ENCODE peak calls at places on chromosomes 12 and 14, in four cellular contexts. L is fibroblast of mammary gland; Z is GM10248; H is CD8-positive, alpha-beta T cell. M is an unnamed sample.

GRCh38 chr12:87254371-87255030 is 774.7 kb downstream of the C12orf50 start:
- DNase-seq in L (no peak), Z (no peak), H (no peak), M (no peak)

GRCh38 chr14:74261288-74261687 is 22.0 kb downstream of the VSX2 start:
- DNase-seq in L (no peak), Z (no peak), H (no peak), M (no peak)

GRCh38 chr14:91100086-91100485 is 13.8 kb upstream of the DGLUCY start:
- DNase-seq in L (no peak), Z (no peak), H (no peak), M (no peak)

GRCh38 chr12:94875525-94875924 is 128.0 kb downstream of the NDUFA12 start:
- DNase-seq in L (peak), Z (peak), H (no peak), M (peak)

GRCh38 chr14:74510211-74510931 is 16.8 kb downstream of the ISCA2 start:
- DNase-seq in L (peak), Z (no peak), H (no peak), M (peak)

GRCh38 chr14:95227279-95227860 is 70.0 kb upstream of the DICER1 start:
- DNase-seq in L (no peak), Z (no peak), H (no peak), M (peak)

GRCh38 chr14:32762886-32763285 is 175.8 kb upstream of the NPAS3 start:
- DNase-seq in L (peak), Z (no peak), H (no peak), M (peak)

GRCh38 chr14:72033331-72033730 is 101.1 kb downstream of the RGS6 start:
- DNase-seq in L (no peak), Z (no peak), H (no peak), M (no peak)

GRCh38 chr12:126936181-126936851 is 1330.7 kb upstream of the TMEM132C start:
- DNase-seq in L (no peak), Z (no peak), H (no peak), M (no peak)

GRCh38 chr12:50362671-50363070 is 33.7 kb downstream of the FAM186A start:
- DNase-seq in L (no peak), Z (no peak), H (no peak), M (no peak)

GRCh38 chr14:66039495-66039894 is 446.7 kb upstream of the CCDC196 start:
- DNase-seq in L (no peak), Z (no peak), H (no peak), M (no peak)

GRCh38 chr14:23569443-23570151 is 2.0 kb upstream of the AP1G2 start:
- DNase-seq in L (no peak), Z (no peak), H (no peak), M (peak)

GRCh38 chr14:77085538-77085937 is 12.5 kb upstream of the CIPC start:
- DNase-seq in L (no peak), Z (no peak), H (no peak), M (no peak)

GRCh38 chr12:25716842-25717241 is 163.8 kb upstream of the LMNTD1 start:
- DNase-seq in L (peak), Z (no peak), H (no peak), M (no peak)

GRCh38 chr12:42102720-42103119 is 42.0 kb downstream of the GXYLT1 start:
- DNase-seq in L (no peak), Z (no peak), H (no peak), M (no peak)

GRCh38 chr14:105196228-105196960 is 15.3 kb upstream of the NUDT14 start:
- DNase-seq in L (no peak), Z (no peak), H (no peak), M (no peak)

GRCh38 chr12:110957652-110958051 is 37.3 kb upstream of the MYL2 start:
- DNase-seq in L (no peak), Z (no peak), H (no peak), M (no peak)

GRCh38 chr12:91040356-91040755 is 17.5 kb downstream of the KERA start:
- DNase-seq in L (peak), Z (no peak), H (no peak), M (peak)

GRCh38 chr12:29709641-29710040 is 74.1 kb downstream of the TMTC1 start:
- DNase-seq in L (no peak), Z (no peak), H (no peak), M (no peak)

GRCh38 chr12:72271401-72271740 is 799 bp upstream of the TRHDE start:
- DNase-seq in L (no peak), Z (no peak), H (no peak), M (peak)

GRCh38 chr12:47679785-47680184 is 26.0 kb downstream of the RPAP3 start:
- DNase-seq in L (no peak), Z (no peak), H (no peak), M (no peak)

GRCh38 chr14:61559641-61560201 is 135.6 kb upstream of the HIF1A start:
- DNase-seq in L (no peak), Z (no peak), H (no peak), M (no peak)

GRCh38 chr12:16435875-16436554 is 88.6 kb downstream of the MGST1 start:
- DNase-seq in L (no peak), Z (no peak), H (no peak), M (no peak)

GRCh38 chr14:88323520-88324199 is 591 bp upstream of the KCNK10 start:
- DNase-seq in L (peak), Z (peak), H (no peak), M (peak)

GRCh38 chr14:23365353-23366162 is 586 bp upstream of the EFS start:
- DNase-seq in L (no peak), Z (no peak), H (no peak), M (peak)

GRCh38 chr14:37597538-37598084 is 2.2 kb downstream of the TTC6 start:
- DNase-seq in L (peak), Z (no peak), H (no peak), M (peak)

GRCh38 chr12:95182868-95183415 is 34.3 kb downstream of the FGD6 start:
- DNase-seq in L (peak), Z (no peak), H (no peak), M (peak)

GRCh38 chr14:85987292-85987691 is 457.3 kb downstream of the FLRT2 start:
- DNase-seq in L (no peak), Z (no peak), H (no peak), M (no peak)

DNA sequence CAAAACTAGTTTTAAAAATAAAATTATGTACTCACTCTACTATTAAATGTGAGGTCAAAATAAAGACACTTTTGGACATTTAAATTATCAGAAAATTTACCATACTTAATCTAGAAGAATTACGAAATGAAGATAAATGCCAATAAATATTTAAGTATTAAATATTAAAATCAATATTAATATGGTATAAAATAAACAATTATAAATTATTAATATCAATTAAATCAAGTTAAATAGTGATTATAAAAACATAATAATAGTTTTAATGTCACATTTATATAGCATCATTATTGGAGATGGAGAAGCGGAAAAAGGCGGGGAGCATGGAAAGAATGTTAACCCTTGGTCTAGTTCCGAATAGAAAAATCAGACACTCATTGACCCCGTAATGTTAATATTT is 224.3 kb upstream of the MDGA2 start:
- DNase-seq in L (no peak), Z (no peak), H (no peak), M (no peak)
- TF ChIP-seq CTCF in L (no peak), Z (no peak), H (no peak), M (no peak)

GRCh38 chr14:64502476-64503183 is 1.0 kb downstream of the ZBTB25 start:
- DNase-seq in L (peak), Z (no peak), H (peak), M (peak)
- TF ChIP-seq CTCF in L (no peak), Z (peak), H (no peak), M (no peak)

GRCh38 chr12:116955382-116956021 is 44.8 kb downstream of the FBXW8 start:
- DNase-seq in L (peak), Z (no peak), H (peak), M (peak)
- TF ChIP-seq CTCF in L (no peak), Z (peak), H (no peak), M (peak)

DNA sequence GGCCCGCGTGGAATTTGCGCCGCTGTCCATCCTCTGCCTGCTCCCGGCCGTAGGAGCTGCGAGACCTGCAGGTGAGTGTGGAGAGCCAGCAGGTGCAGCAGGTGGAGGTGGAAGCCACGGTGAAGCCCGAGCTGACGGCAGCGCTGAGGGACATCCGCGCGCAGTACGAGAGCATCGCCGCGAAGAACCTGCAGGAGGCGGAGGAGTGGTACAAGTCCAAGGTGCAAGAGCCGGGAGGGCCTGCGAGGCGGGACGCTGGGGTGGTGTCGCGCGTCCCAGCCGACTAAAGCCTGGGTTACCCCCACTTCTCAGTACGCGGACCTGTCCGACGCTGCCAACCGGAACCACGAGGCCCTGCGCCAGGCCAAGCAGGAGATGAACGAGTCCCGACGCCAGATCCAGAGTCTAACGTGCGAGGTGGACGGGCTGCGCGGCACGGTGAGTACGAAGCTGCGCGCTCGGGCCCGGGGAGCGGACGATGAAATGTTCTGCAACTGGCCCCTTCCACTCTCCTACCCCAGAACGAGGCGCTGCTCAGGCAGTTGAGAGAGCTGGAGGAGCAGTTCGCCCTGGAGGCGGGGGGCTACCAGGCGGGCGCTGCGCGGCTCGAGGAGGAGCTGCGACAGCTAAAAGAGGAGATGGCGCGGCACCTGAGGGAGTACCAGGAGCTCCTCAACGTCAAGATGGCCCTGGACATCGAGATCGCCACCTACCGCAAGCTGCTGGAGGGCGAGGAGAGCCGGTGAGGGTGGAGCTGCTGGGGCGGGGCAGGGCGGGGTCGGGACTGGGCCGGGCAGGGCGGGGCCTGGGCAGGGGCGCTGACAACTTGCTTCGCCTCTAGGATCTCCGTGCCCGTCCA is 2.1 kb downstream of the PRPH start:
- DNase-seq in L (no peak), Z (peak), H (peak), M (no peak)
- TF ChIP-seq CTCF in L (no peak), Z (peak), H (peak), M (no peak)

DNA sequence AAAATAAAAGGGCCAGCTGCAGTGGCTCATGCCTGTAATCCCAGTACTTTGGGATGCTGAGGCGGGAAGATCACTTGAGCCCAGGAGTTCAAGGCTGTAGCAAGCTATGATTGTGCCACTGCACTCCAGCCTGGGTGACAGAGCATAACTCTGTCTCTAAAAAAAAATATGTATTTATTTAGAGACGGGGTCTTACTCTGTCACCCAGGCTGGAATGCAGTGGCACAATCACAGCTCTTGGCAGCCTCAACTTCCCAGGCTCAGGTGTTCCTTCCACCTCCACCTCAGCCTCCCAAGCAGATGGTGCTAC is 179.3 kb upstream of the ATF7IP start:
- DNase-seq in L (no peak), Z (no peak), H (no peak), M (no peak)
- TF ChIP-seq CTCF in L (no peak), Z (no peak), H (no peak), M (no peak)

GRCh38 chr12:115096673-115097349 is 412.8 kb upstream of the TBX3 start:
- DNase-seq in L (peak), Z (no peak), H (no peak), M (peak)

GRCh38 chr12:115101518-115101917 is 417.5 kb upstream of the TBX3 start:
- DNase-seq in L (no peak), Z (no peak), H (no peak), M (no peak)

GRCh38 chr12:115094163-115094816 is 410.3 kb upstream of the TBX3 start:
- DNase-seq in L (no peak), Z (no peak), H (no peak), M (no peak)

GRCh38 chr12:115095073-115095748 is 411.2 kb upstream of the TBX3 start:
- DNase-seq in L (no peak), Z (no peak), H (no peak), M (no peak)

GRCh38 chr12:115097406-115097805 is 413.4 kb upstream of the TBX3 start:
- DNase-seq in L (no peak), Z (no peak), H (no peak), M (no peak)
- TF ChIP-seq CTCF in L (no peak), Z (no peak), H (no peak), M (no peak)

DNA sequence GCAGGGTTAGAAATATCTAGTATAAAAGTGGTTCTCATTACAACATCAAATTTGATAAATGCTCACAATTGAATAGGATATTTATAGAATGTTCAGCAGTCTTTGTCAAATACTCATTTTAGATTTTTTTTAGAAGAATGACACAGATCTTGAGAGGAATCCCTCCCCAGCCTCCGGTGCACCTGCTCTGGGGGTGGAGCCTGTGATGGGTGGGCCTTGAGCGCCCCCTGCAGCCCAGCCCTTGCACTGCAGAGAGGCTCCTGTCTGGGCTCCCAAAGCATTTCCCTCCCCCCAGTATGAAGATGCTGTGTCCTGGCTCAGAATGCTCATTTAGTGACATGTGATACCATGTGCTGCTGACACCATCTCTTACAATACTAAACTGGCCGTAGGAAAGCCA is 792.3 kb downstream of the TMEM121 start:
- DNase-seq in L (no peak), Z (peak), H (peak), M (no peak)
- TF ChIP-seq CTCF in L (no peak), Z (peak), H (peak), M (no peak)

M was measured in choroid plexus epithelial cell.